ENCODE peak calls at places on chromosome 12, in four cellular contexts. P, J, S and X are unnamed samples.

GRCh38 chr12:3530548-3530947 is 39.5 kb downstream of the PRMT8 start:
- DNase-seq in P (no peak), J (no peak), S (no peak), X (no peak)

GRCh38 chr12:107404981-107405380 is 280.6 kb upstream of the PWP1 start:
- DNase-seq in P (peak; percentile 57), J (peak; percentile 36), S (peak; percentile 14), X (no peak)

GRCh38 chr12:27865421-27865820 is 85.4 kb upstream of the MANSC4 start:
- DNase-seq in P (no peak), J (peak; percentile 52), S (no peak), X (no peak)

GRCh38 chr12:46777587-46777986 is 48.2 kb downstream of the SLC38A4 start:
- DNase-seq in P (no peak), J (no peak), S (no peak), X (no peak)

GRCh38 chr12:49777800-49778748 is 36.7 kb downstream of the TMBIM6 start:
- DNase-seq in P (peak; percentile 42), J (peak; percentile 16), S (peak; percentile 42), X (no peak)

GRCh38 chr12:106049105-106049504 is 89.6 kb downstream of the NUAK1 start:
- DNase-seq in P (no peak), J (no peak), S (no peak), X (no peak)

GRCh38 chr12:14873440-14874185 is 12.0 kb downstream of the MGP start:
- DNase-seq in P (no peak), J (peak; percentile 16), S (no peak), X (no peak)

GRCh38 chr12:127169321-127170270 is 1097.4 kb upstream of the TMEM132C start:
- DNase-seq in P (no peak), J (peak; percentile 6), S (no peak), X (no peak)

GRCh38 chr12:110431957-110432587 is 18.1 kb downstream of the ARPC3 start:
- DNase-seq in P (no peak), J (no peak), S (no peak), X (no peak)

GRCh38 chr12:48307269-48307668 is 43.5 kb downstream of the ZNF641 start:
- DNase-seq in P (no peak), J (no peak), S (no peak), X (no peak)

GRCh38 chr12:7017870-7018349 is 366 bp downstream of the LPCAT3 start:
- DNase-seq in P (no peak), J (peak; percentile 8), S (no peak), X (no peak)

GRCh38 chr12:50751921-50752721 is 11.8 kb upstream of the ATF1 start:
- DNase-seq in P (no peak), J (peak; percentile 69), S (no peak), X (peak; percentile 26)

GRCh38 chr12:123120452-123121166 is 30.3 kb downstream of the PITPNM2 start:
- DNase-seq in P (no peak), J (no peak), S (no peak), X (no peak)

GRCh38 chr12:112937741-112938719 is at the start of gene OAS3:
- DNase-seq in P (peak; percentile 22), J (peak; percentile 79), S (peak; percentile 57), X (peak; percentile 31)

GRCh38 chr12:117188961-117189724 is 1.1 kb downstream of the FBXO21 start:
- DNase-seq in P (no peak), J (peak; percentile 72), S (peak; percentile 31), X (no peak)

GRCh38 chr12:3288690-3289089 is 202.3 kb upstream of the PRMT8 start:
- DNase-seq in P (no peak), J (no peak), S (no peak), X (no peak)

GRCh38 chr12:18805516-18806248 is 67.8 kb downstream of the CAPZA3 start:
- DNase-seq in P (no peak), J (no peak), S (no peak), X (no peak)

GRCh38 chr12:29895966-29896365 is 112.2 kb upstream of the TMTC1 start:
- DNase-seq in P (no peak), J (no peak), S (no peak), X (no peak)

GRCh38 chr12:905273-906076 is 44.0 kb downstream of the RAD52 start:
- DNase-seq in P (no peak), J (no peak), S (no peak), X (no peak)

GRCh38 chr12:61894168-61894567 is 366.0 kb upstream of the USP15 start:
- DNase-seq in P (no peak), J (no peak), S (no peak), X (no peak)

GRCh38 chr12:31238764-31239387 is 87.1 kb downstream of the SINHCAF start:
- DNase-seq in P (peak; percentile 54), J (peak; percentile 50), S (peak; percentile 67), X (peak; percentile 60)

GRCh38 chr12:92341333-92341691 is 195.7 kb upstream of the BTG1 start:
- DNase-seq in P (no peak), J (no peak), S (no peak), X (no peak)

GRCh38 chr12:70033310-70033709 is 208.3 kb downstream of the MYRFL start:
- DNase-seq in P (no peak), J (no peak), S (no peak), X (no peak)

GRCh38 chr12:107238276-107238675 is 144.9 kb upstream of the CRY1 start:
- DNase-seq in P (no peak), J (peak; percentile 48), S (no peak), X (no peak)

GRCh38 chr12:113103756-113104450 is 31.7 kb downstream of the RASAL1 start:
- DNase-seq in P (no peak), J (no peak), S (no peak), X (peak; percentile 57)

GRCh38 chr12:12456637-12457036 is 99.8 kb downstream of the BORCS5 start:
- DNase-seq in P (no peak), J (peak; percentile 75), S (peak; percentile 61), X (no peak)

GRCh38 chr12:57169969-57170368 is 22.6 kb upstream of the LRP1-AS start:
- DNase-seq in P (no peak), J (no peak), S (no peak), X (no peak)

GRCh38 chr12:108312885-108313203 is 26.3 kb downstream of the CMKLR1 start:
- DNase-seq in P (no peak), J (no peak), S (peak; percentile 69), X (no peak)

GRCh38 chr12:81294325-81295190 is 216.7 kb downstream of the ACSS3 start:
- DNase-seq in P (no peak), J (no peak), S (no peak), X (no peak)

GRCh38 chr12:19779393-19780056 is 340.2 kb downstream of the AEBP2 start:
- DNase-seq in P (no peak), J (no peak), S (no peak), X (no peak)

GRCh38 chr12:20560935-20561334 is 134.2 kb upstream of the SLCO1C1 start:
- DNase-seq in P (no peak), J (no peak), S (no peak), X (no peak)

GRCh38 chr12:115941362-115941761 is 336.1 kb downstream of the MED13L start:
- DNase-seq in P (no peak), J (peak; percentile 64), S (no peak), X (no peak)

GRCh38 chr12:91984571-91984970 is 161.1 kb downstream of the BTG1 start:
- DNase-seq in P (no peak), J (peak; percentile 86), S (peak; percentile 27), X (no peak)

GRCh38 chr12:2094597-2094996 is 41.8 kb downstream of the CACNA1C start:
- DNase-seq in P (no peak), J (peak; percentile 30), S (no peak), X (no peak)

GRCh38 chr12:13135336-13136178 is 32.1 kb upstream of the GSG1 start:
- DNase-seq in P (peak; percentile 47), J (peak; percentile 83), S (peak; percentile 46), X (no peak)

GRCh38 chr12:81257952-81258551 is 180.2 kb downstream of the ACSS3 start:
- DNase-seq in P (peak; percentile 28), J (peak; percentile 47), S (peak; percentile 66), X (no peak)

GRCh38 chr12:105462841-105463240 is 132.3 kb downstream of the C12orf75 start:
- DNase-seq in P (no peak), J (peak; percentile 61), S (no peak), X (no peak)

GRCh38 chr12:69099201-69099837 is 140.1 kb upstream of the CPSF6 start:
- DNase-seq in P (no peak), J (no peak), S (no peak), X (no peak)

GRCh38 chr12:49358548-49359141 is 8.6 kb upstream of the SPATS2 start:
- DNase-seq in P (peak; percentile 84), J (peak; percentile 65), S (peak; percentile 82), X (peak; percentile 43)

GRCh38 chr12:74391283-74391682 is 146.4 kb upstream of the ATXN7L3B start:
- DNase-seq in P (no peak), J (no peak), S (no peak), X (no peak)
- TF ChIP-seq POLR2A in P (no peak), J (no peak), S (no peak), X (no peak)

GRCh38 chr12:93571854-93572711 is at the start of gene SOCS2:
- DNase-seq in P (no peak), J (peak; percentile 21), S (peak; percentile 8), X (peak; percentile 26)

GRCh38 chr12:93572712-93573551 is 457 bp downstream of the SOCS2 start:
- DNase-seq in P (no peak), J (peak; percentile 23), S (peak; percentile 36), X (peak; percentile 23)

GRCh38 chr12:93569656-93570551 is 2.6 kb upstream of the SOCS2 start:
- DNase-seq in P (peak; percentile 72), J (peak; percentile 84), S (peak; percentile 74), X (peak; percentile 68)

GRCh38 chr12:93570552-93571359 is 1.7 kb upstream of the SOCS2 start:
- DNase-seq in P (peak; percentile 89), J (peak; percentile 92), S (peak; percentile 90), X (peak; percentile 70)

GRCh38 chr12:93571360-93571853 is 1.1 kb upstream of the SOCS2 start:
- DNase-seq in P (peak; percentile 50), J (peak; percentile 55), S (peak; percentile 59), X (peak; percentile 41)
- TF ChIP-seq POLR2A in P (no peak), J (no peak), S (no peak), X (no peak)

GRCh38 chr12:102953221-102953620 is 4.3 kb upstream of the ASCL1 start:
- DNase-seq in P (no peak), J (no peak), S (no peak), X (no peak)

GRCh38 chr12:102954143-102954542 is 3.3 kb upstream of the ASCL1 start:
- DNase-seq in P (no peak), J (no peak), S (no peak), X (no peak)

GRCh38 chr12:102950950-102951490 is 6.5 kb upstream of the ASCL1 start:
- DNase-seq in P (no peak), J (no peak), S (no peak), X (no peak)

GRCh38 chr12:102948941-102949352 is 8.5 kb upstream of the ASCL1 start:
- DNase-seq in P (peak; percentile 23), J (peak; percentile 37), S (peak; percentile 49), X (no peak)

GRCh38 chr12:102950107-102950949 is 7.1 kb upstream of the ASCL1 start:
- DNase-seq in P (no peak), J (no peak), S (no peak), X (no peak)
- TF ChIP-seq POLR2A in P (no peak), J (no peak), S (no peak), X (no peak)

GRCh38 chr12:120686151-120686689 is 729 bp upstream of the MLEC start:
- DNase-seq in P (peak; percentile 96), J (peak; percentile 96), S (peak; percentile 97), X (peak; percentile 77)
- TF ChIP-seq POLR2A in P (peak; percentile 64), J (no peak), S (peak; percentile 62), X (peak; percentile 55)